ENCODE peak calls at places on chromosomes 16 and 17, in four cellular contexts. P, Z, N and W are unnamed samples.

GRCh38 chr16:10984509-10984908 is 40.1 kb downstream of the CLEC16A start:
- DNase-seq in P (no peak), Z (no peak), N (no peak), W (no peak)

GRCh38 chr17:48470388-48471034 is 40.5 kb upstream of the SKAP1 start:
- DNase-seq in P (peak; percentile 28), Z (no peak), N (no peak), W (peak; percentile 55)

GRCh38 chr17:5035356-5035755 is at the start of gene SLC52A1:
- DNase-seq in P (peak; percentile 47), Z (no peak), N (no peak), W (peak; percentile 64)

GRCh38 chr16:68473358-68474064 is 25.2 kb upstream of the SMPD3 start:
- DNase-seq in P (no peak), Z (peak; percentile 17), N (no peak), W (no peak)

GRCh38 chr16:679808-680624 is at the start of gene STUB1:
- DNase-seq in P (peak; percentile 91), Z (no peak), N (peak; percentile 91), W (peak; percentile 95)

GRCh38 chr17:7107012-7107754 is 7.4 kb downstream of the ASGR2 start:
- DNase-seq in P (no peak), Z (no peak), N (no peak), W (no peak)

GRCh38 chr16:81834868-81835267 is 55.8 kb downstream of the PLCG2 start:
- DNase-seq in P (no peak), Z (no peak), N (no peak), W (no peak)

GRCh38 chr16:47503936-47504335 is 42.8 kb downstream of the PHKB start:
- DNase-seq in P (no peak), Z (no peak), N (no peak), W (no peak)

GRCh38 chr17:66403846-66404597 is 101.6 kb downstream of the PRKCA start:
- DNase-seq in P (no peak), Z (no peak), N (no peak), W (no peak)

GRCh38 chr17:41581366-41582060 is 5.2 kb downstream of the KRT14 start:
- DNase-seq in P (no peak), Z (no peak), N (no peak), W (no peak)

GRCh38 chr17:79558573-79558900 is 52.3 kb downstream of the RBFOX3 start:
- DNase-seq in P (no peak), Z (no peak), N (no peak), W (no peak)

GRCh38 chr16:46638947-46639925 is 18.1 kb upstream of the SHCBP1 start:
- DNase-seq in P (no peak), Z (no peak), N (no peak), W (no peak)

GRCh38 chr17:67452681-67453554 is 75.8 kb downstream of the PITPNC1 start:
- DNase-seq in P (no peak), Z (peak; percentile 42), N (no peak), W (no peak)

GRCh38 chr17:7014995-7015586 is 2.7 kb downstream of the RNASEK start:
- DNase-seq in P (no peak), Z (peak; percentile 54), N (no peak), W (peak; percentile 23)

GRCh38 chr17:63140255-63140654 is 174.2 kb downstream of the TANC2 start:
- DNase-seq in P (no peak), Z (peak; percentile 4), N (no peak), W (no peak)

GRCh38 chr16:4511441-4512082 is 27.0 kb downstream of the CDIP1 start:
- DNase-seq in P (peak; percentile 71), Z (no peak), N (peak; percentile 43), W (peak; percentile 89)

GRCh38 chr17:79211061-79211770 is 136.6 kb downstream of the ENGASE start:
- DNase-seq in P (no peak), Z (no peak), N (no peak), W (no peak)

GRCh38 chr17:57889252-57889651 is 39.4 kb upstream of the MRPS23 start:
- DNase-seq in P (no peak), Z (no peak), N (no peak), W (no peak)

GRCh38 chr16:81565633-81566032 is 121.0 kb downstream of the CMIP start:
- DNase-seq in P (no peak), Z (no peak), N (no peak), W (no peak)

GRCh38 chr16:49936791-49937190 is 80.9 kb upstream of the ZNF423 start:
- DNase-seq in P (no peak), Z (no peak), N (no peak), W (no peak)

GRCh38 chr16:85819245-85819644 is 19.8 kb downstream of the COX4I1 start:
- DNase-seq in P (peak; percentile 86), Z (peak; percentile 56), N (peak; percentile 87), W (peak; percentile 97)

GRCh38 chr17:29760771-29761682 is 138.3 kb upstream of the CORO6 start:
- DNase-seq in P (peak; percentile 88), Z (peak; percentile 55), N (no peak), W (peak; percentile 81)

GRCh38 chr16:29009050-29009837 is 24.4 kb downstream of the LAT start:
- DNase-seq in P (no peak), Z (no peak), N (peak; percentile 98), W (no peak)

GRCh38 chr17:17682737-17683675 is 1.7 kb downstream of the RAI1 start:
- DNase-seq in P (peak; percentile 74), Z (no peak), N (peak; percentile 73), W (peak; percentile 75)
- TF ChIP-seq JUNB in P (no peak), Z (no peak), N (no peak), W (no peak)

DNA sequence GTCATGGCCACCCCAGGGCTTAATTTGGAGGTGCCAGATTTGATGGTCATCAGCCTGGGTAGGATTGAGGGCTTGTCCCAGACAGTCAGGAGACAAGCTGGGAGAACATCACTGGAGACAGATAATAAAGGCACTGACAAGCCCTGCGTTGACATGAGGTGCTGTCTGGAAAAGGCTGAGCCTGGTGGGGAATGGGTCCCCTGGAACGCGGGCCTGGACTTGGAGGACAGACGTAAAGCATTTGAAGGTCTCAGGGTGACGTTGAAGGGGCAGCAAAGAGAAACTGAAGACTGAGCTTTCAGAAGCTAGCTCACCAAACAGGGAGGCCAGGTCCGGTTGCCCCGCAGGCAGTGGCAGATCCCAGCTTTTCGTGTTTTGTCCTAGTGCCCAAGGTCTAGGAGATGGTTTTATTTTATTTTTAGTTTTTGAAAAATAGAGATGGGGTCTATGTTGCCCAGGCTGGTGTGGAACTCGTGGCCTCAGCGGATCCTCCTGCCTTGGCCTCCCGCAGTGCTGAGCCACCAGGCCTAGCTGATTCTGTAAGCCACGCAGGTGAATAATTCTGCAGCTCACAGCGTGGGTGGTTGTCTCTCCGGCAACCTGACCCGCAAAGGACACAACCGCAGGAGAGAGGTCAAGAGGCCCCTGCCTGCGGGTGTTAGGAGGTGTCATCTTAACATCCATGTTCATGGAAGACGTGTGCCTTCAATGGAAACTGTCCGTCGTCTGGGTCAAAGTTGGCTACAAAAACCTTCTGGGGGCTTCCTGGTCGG is 37.6 kb downstream of the METRNL start:
- DNase-seq in P (no peak), Z (no peak), N (no peak), W (no peak)
- TF ChIP-seq JUNB in P (no peak), Z (no peak), N (no peak), W (no peak)

DNA sequence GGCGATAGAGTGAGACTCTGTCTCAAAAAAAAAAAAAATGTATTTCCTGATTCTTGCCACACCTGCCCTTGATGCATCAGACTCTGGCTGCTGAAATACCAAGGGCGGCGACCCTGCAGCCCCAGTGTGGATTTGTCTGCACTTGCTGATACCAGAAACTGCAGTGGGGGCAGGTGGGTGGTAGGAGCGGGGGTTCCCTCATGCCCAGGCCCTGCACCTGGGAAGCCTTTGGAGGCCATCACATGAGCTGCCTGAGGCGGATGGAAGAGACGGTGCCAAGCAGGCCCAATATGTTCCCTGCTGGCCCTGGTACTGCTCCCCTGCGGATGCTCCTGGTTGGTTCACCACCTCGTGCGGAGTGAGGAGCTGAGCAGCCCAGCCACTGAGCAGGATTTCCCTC is 50.6 kb downstream of the MARF1 start:
- DNase-seq in P (no peak), Z (no peak), N (no peak), W (no peak)
- TF ChIP-seq JUNB in P (no peak), Z (no peak), N (no peak), W (no peak)

DNA sequence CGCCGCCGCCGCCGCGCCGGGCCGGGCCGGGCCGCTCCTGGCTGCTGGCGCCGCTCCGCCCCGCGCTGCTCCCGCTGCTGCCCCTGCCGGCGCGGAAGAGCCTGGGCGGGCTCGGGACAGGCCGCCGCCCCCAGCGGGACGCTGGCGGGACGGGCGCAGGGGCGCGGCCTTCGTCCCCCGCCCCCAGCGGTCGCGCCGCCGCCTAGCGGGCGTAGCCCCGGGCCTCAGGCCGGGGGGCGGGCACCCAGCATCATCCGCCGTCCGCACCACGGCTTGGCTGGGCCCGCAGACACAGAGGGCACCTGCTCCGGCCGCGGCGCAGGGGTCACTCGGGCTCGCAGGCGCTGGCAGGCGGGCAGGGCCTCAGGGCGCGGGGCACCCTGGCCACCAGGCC is at the start of gene AMFR:
- DNase-seq in P (peak; percentile 80), Z (no peak), N (peak; percentile 87), W (peak; percentile 85)
- TF ChIP-seq JUNB in P (no peak), Z (no peak), N (no peak), W (no peak)

DNA sequence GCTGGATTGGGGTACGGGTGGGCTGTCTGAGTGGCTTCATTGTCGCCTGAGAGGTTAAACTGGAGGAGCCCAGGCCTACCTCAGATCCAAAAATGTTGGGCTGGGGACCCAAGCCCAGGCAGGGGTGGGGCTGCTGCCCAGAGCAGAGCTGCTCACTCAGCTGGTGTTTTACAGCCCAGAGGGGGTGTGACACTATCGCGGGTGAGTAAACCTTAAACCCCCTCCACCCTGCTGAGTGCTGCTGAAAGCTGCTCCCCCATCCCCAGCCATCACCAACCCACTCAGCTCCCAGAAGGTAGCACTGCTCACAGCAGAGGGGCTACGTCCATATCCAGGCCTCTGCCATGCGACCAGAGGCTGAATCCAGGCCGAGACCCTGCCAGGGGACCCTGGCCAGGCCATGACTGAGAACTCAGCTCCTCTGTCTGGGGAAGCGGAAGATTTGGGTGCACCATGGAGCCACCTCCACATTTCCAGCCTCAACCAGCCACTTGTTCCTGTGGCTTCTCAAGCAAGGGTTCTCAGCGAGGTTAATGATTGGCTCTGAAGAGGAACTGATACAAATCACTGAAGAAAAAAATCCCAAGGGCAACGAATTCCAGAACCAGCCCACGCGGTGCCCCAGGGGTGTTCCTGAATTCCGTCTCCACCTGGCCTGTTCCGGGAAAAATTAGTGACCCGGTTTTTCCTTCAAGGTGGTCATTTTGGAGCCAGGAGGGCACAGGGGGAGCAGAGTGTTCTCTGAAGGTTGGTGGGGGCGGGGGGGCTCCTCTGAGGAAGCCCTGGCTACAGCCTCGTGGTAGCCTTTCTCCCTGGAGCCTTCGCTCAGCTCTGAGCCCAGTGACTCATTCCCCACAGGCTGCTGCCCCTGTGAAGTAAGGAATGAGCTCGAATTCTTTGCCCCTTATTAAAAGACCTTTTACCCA is 9.4 kb upstream of the SLC16A5 start:
- DNase-seq in P (peak; percentile 55), Z (peak; percentile 40), N (no peak), W (no peak)
- TF ChIP-seq JUNB in P (no peak), Z (no peak), N (no peak), W (no peak)